ENCODE peak calls at places on chromosomes 12 and 14, in seven cellular contexts. Z, U, N, O, S, J and F are unnamed samples.

GRCh38 chr14:70289138-70289537 is 70.3 kb downstream of the COX16 start:
- DNase-seq in U (peak; percentile 68), J (no peak), O (no peak), N (peak; percentile 41), Z (no peak), S (peak; percentile 17), F (no peak)

GRCh38 chr14:58060077-58060476 is 91.9 kb downstream of the ARMH4 start:
- DNase-seq in O (no peak), U (no peak), J (no peak), N (no peak), Z (no peak), S (no peak), F (peak; percentile 14)

GRCh38 chr12:18907793-18908580 is 170.1 kb downstream of the CAPZA3 start:
- DNase-seq in U (no peak), Z (no peak), N (no peak), S (no peak), J (peak; percentile 65), O (no peak), F (no peak)

GRCh38 chr12:84874125-84874824 is 38.3 kb downstream of the SLC6A15 start:
- DNase-seq in Z (no peak), O (no peak), J (peak; percentile 82), S (no peak), U (no peak), N (no peak), F (peak; percentile 21)

GRCh38 chr14:105884808-105885281 is 358.5 kb downstream of the TMEM121 start:
- DNase-seq in N (no peak), U (peak; percentile 7), S (no peak), O (no peak), Z (no peak), J (no peak), F (no peak)

GRCh38 chr12:70007687-70008086 is 182.7 kb downstream of the MYRFL start:
- DNase-seq in N (no peak), S (no peak), J (peak; percentile 36), Z (no peak), O (no peak), U (no peak), F (peak; percentile 3)

GRCh38 chr12:46667547-46667946 is 158.2 kb downstream of the SLC38A4 start:
- DNase-seq in J (peak; percentile 70), U (no peak), N (no peak), S (no peak), O (no peak), Z (no peak), F (peak; percentile 33)

GRCh38 chr12:9367828-9368227 is 159.6 kb upstream of the PZP start:
- DNase-seq in S (no peak), U (no peak), N (no peak), J (no peak), O (no peak), Z (no peak), F (no peak)

GRCh38 chr12:103566398-103566797 is 20.7 kb upstream of the STAB2 start:
- DNase-seq in J (no peak), O (no peak), U (no peak), N (no peak), S (no peak), Z (no peak), F (no peak)

GRCh38 chr12:21026302-21026701 is 104.7 kb upstream of the SLCO1B1 start:
- DNase-seq in J (no peak), S (no peak), U (no peak), N (no peak), O (no peak), Z (no peak), F (peak; percentile 8)

GRCh38 chr12:113818278-113818677 is 147.8 kb downstream of the RBM19 start:
- DNase-seq in Z (no peak), S (no peak), O (no peak), N (no peak), J (no peak), U (no peak), F (no peak)

GRCh38 chr14:57573193-57573592 is 79.5 kb upstream of the CCDC198 start:
- DNase-seq in U (no peak), J (no peak), N (no peak), Z (no peak), O (no peak), S (no peak), F (no peak)

GRCh38 chr12:29741342-29742241 is 42.1 kb downstream of the TMTC1 start:
- DNase-seq in Z (no peak), N (no peak), S (no peak), U (no peak), O (no peak), J (peak; percentile 91), F (peak; percentile 94)

GRCh38 chr12:120241561-120242274 is 23.8 kb downstream of the PXN start:
- DNase-seq in J (no peak), N (no peak), U (no peak), O (no peak), Z (no peak), S (no peak), F (no peak)